ENCODE peak calls at places on chromosomes 5 and 9, in ten cellular contexts. G is fibroblast of mammary gland, U is HL-60, X is lower lobe of right lung, T is fibroblast of pulmonary artery, M is Karpas-422, V is heart left ventricle, W is K562, L is bronchial epithelial cell, Q is dorsolateral prefrontal cortex. D is an unnamed sample.

GRCh38 chr9:16308645-16309044 is 561.8 kb downstream of the BNC2 start:
- DNase-seq in G (no peak), U (no peak), X (no peak), T (no peak), M (no peak), V (no peak), W (no peak), L (no peak), Q (no peak), D (no peak)

GRCh38 chr9:79572032-79572890 is 496 bp downstream of the TLE4 start:
- DNase-seq in G (peak; percentile 35), U (no peak), X (peak; percentile 73), T (peak; percentile 54), M (peak; percentile 77), V (peak; percentile 55), W (peak; percentile 16), L (no peak), Q (no peak), D (peak; percentile 61)

GRCh38 chr5:181221105-181221791 is 1.8 kb upstream of the TRIM41 start:
- DNase-seq in G (no peak), U (no peak), X (no peak), T (no peak), M (peak; percentile 40), V (no peak), W (no peak), L (no peak), Q (no peak), D (no peak)

GRCh38 chr9:33320568-33321261 is 30.4 kb downstream of the NFX1 start:
- DNase-seq in G (peak; percentile 96), U (no peak), X (no peak), T (peak; percentile 96), M (no peak), V (no peak), W (no peak), L (peak; percentile 95), Q (no peak), D (no peak)

GRCh38 chr5:132497488-132497997 is 7.0 kb upstream of the IRF1 start:
- DNase-seq in G (peak; percentile 90), U (no peak), X (peak; percentile 70), T (peak; percentile 94), M (no peak), V (peak; percentile 87), W (peak; percentile 27), L (peak; percentile 73), Q (no peak), D (no peak)

GRCh38 chr9:36443581-36443980 is 43.5 kb upstream of the RNF38 start:
- DNase-seq in G (peak; percentile 54), U (no peak), X (no peak), T (no peak), M (no peak), V (no peak), W (no peak), L (peak; percentile 51), Q (no peak), D (no peak)

GRCh38 chr9:86355814-86356213 is 1.6 kb upstream of the TUT7 start:
- DNase-seq in G (no peak), U (no peak), X (no peak), T (no peak), M (no peak), V (no peak), W (no peak), L (peak; percentile 68), Q (no peak), D (no peak)

GRCh38 chr5:38600334-38601045 is 44.0 kb upstream of the LIFR start:
- DNase-seq in G (peak; percentile 71), U (peak; percentile 20), X (no peak), T (peak; percentile 68), M (no peak), V (no peak), W (no peak), L (peak; percentile 68), Q (no peak), D (no peak)

GRCh38 chr5:173395257-173395932 is 67.2 kb upstream of the STC2 start:
- DNase-seq in G (peak; percentile 71), U (no peak), X (no peak), T (peak; percentile 58), M (peak; percentile 28), V (no peak), W (peak; percentile 25), L (peak; percentile 9), Q (no peak), D (no peak)
- H3K4me3 ChIP-seq in G (no peak overlapping the region), U (no peak overlapping the region), X (no peak overlapping the region), T (no peak overlapping the region), M (no peak overlapping the region), V (no peak overlapping the region), W (no peak overlapping the region), L (no peak overlapping the region), Q (no peak overlapping the region), D (no peak overlapping the region)

GRCh38 chr9:121742923-121743322 is 91.5 kb downstream of the DAB2IP start:
- DNase-seq in G (no peak), U (no peak), X (no peak), T (no peak), M (no peak), V (no peak), W (no peak), L (no peak), Q (no peak), D (no peak)
- H3K4me3 ChIP-seq in G (no peak overlapping the region), U (no peak overlapping the region), X (peak overlapping the region; percentile 65), T (peak overlapping the region; percentile 51), M (no peak overlapping the region), V (peak overlapping the region; percentile 56), W (no peak overlapping the region), L (no peak overlapping the region), Q (peak overlapping the region; percentile 45), D (no peak overlapping the region)

GRCh38 chr9:116369706-116370105 is 216.1 kb downstream of the PAPPA start:
- DNase-seq in G (no peak), U (no peak), X (no peak), T (no peak), M (no peak), V (no peak), W (no peak), L (no peak), Q (no peak), D (no peak)
- H3K4me3 ChIP-seq in G (no peak overlapping the region), U (no peak overlapping the region), X (no peak overlapping the region), T (no peak overlapping the region), M (no peak overlapping the region), V (no peak overlapping the region), W (no peak overlapping the region), L (no peak overlapping the region), Q (no peak overlapping the region), D (no peak overlapping the region)

DNA sequence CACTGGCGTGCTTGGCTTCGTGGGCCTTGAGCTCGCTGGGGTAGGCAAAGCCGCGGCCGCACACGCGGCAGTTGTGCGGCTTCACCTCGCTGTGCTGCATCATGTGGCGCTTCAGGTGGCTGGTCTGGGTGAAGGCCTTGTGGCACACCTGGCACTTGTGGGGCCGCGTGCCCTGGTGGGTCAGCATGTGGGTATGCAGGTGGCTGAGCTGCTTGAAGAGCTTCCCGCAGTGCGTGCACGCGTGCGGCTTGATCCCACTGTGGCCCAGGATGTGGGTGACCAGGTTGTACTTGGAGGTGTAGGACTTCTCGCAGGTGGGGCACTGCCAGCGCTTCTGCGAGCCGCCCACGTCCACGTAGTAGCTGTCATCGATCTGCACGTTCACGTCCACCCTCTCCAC is 46.8 kb downstream of the ZNF366 start:
- DNase-seq in G (no peak), U (no peak), X (no peak), T (no peak), M (no peak), V (no peak), W (no peak), L (no peak), Q (no peak), D (no peak)
- H3K4me3 ChIP-seq in G (no peak overlapping the region), U (no peak overlapping the region), X (no peak overlapping the region), T (no peak overlapping the region), M (no peak overlapping the region), V (no peak overlapping the region), W (no peak overlapping the region), L (no peak overlapping the region), Q (no peak overlapping the region), D (no peak overlapping the region)

GRCh38 chr5:139696167-139696893 is 48.2 kb downstream of the CXXC5 start:
- DNase-seq in G (no peak), U (no peak), X (no peak), T (no peak), M (no peak), V (no peak), W (no peak), L (no peak), Q (no peak), D (no peak)

GRCh38 chr5:139695183-139695573 is 47.0 kb downstream of the CXXC5 start:
- DNase-seq in G (no peak), U (no peak), X (no peak), T (no peak), M (no peak), V (no peak), W (no peak), L (no peak), Q (no peak), D (no peak)

GRCh38 chr5:139698461-139699146 is 50.5 kb downstream of the CXXC5 start:
- DNase-seq in G (peak; percentile 70), U (no peak), X (peak; percentile 73), T (peak; percentile 71), M (peak; percentile 64), V (peak; percentile 91), W (peak; percentile 28), L (peak; percentile 33), Q (peak; percentile 86), D (peak; percentile 59)

GRCh38 chr5:139699352-139699751 is 51.2 kb downstream of the CXXC5 start:
- DNase-seq in G (no peak), U (no peak), X (no peak), T (no peak), M (no peak), V (no peak), W (no peak), L (no peak), Q (no peak), D (no peak)

DNA sequence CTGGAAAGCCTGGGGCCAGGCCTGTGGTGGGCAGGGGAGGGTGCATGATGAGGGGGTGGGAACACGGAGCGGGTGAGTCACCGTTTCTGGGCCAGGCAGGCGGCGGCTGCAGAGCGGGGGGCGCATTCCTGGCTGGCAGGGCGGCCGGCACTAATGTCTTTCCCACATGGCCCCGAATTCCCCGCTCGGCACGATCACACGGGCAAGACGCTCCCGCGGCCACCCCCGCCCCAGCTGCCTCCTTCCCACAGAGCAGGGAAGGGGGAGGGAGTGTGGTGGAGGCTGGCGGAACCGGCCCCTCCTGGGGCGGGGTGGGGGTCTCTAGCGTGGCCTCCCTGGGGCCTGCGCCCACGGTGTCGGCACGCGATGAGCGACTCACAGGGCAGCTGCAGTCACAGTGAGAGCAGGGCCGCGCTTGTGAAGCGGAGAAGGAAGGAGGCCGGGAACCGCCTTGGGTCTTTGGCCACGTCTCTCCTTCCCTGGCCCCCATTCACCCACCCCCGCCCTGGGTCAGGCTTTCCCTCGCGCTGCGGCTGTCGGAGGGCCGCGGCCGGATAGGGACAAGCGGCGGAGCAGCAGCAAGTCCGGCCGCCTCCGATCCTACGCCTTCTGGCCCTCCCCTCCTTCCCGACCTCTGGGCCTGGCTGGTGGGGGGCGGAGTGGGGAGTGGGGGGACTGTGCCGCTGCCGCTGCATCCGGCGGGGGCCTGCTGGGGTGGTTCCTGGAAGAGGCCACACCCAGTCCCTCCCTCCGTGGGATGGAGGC is 48.9 kb downstream of the CXXC5 start:
- DNase-seq in G (peak; percentile 81), U (no peak), X (peak; percentile 77), T (peak; percentile 77), M (no peak), V (peak; percentile 89), W (peak; percentile 92), L (peak; percentile 42), Q (peak; percentile 73), D (no peak)
- H3K4me3 ChIP-seq in G (peak overlapping the region; percentile 37), U (no peak overlapping the region), X (peak overlapping the region; percentile 56), T (peak overlapping the region; percentile 37), M (no peak overlapping the region), V (peak overlapping the region; percentile 49), W (peak overlapping the region; percentile 55), L (peak overlapping the region; percentile 37), Q (peak overlapping the region; percentile 54), D (peak overlapping the region; percentile 21)